ENCODE peak calls at places on chromosomes 2 and 18, in ten cellular contexts. One of them, this sample, is unnamed.
A peak's percentile ranks its signal among the peaks of the same experiment; 100 is the strongest.

GRCh38 chr2:460861-461260 is 173.0 kb upstream of the ALKAL2 start:
- DNase-seq in choroid plexus epithelial cell: peak; percentile 5
- DNase-seq in activated CD8-positive, alpha-beta memory T cell treated with anti-CD3 and anti-CD28 coated beads, Interleukin-2, amount 50 U/mL, for 48 hours: peak; percentile 53
- DNase-seq in dorsolateral prefrontal cortex: no peak
- DNase-seq in CD4-positive, alpha-beta T cell: no peak
- DNase-seq in aorta: no peak
- DNase-seq in stimulated activated CD8-positive, alpha-beta memory T cell treated with anti-CD3 and anti-CD28 coated beads, Interleukin-2, amount 100 ng/mL, for 1 hour: no peak
- DNase-seq in NB4: peak; percentile 84
- DNase-seq in HCT116: no peak
- DNase-seq in A172: peak; percentile 6
- DNase-seq in this sample: peak; percentile 33

GRCh38 chr2:20429528-20429927 is 17.3 kb upstream of the RHOB start:
- DNase-seq in choroid plexus epithelial cell: no peak
- DNase-seq in activated CD8-positive, alpha-beta memory T cell treated with anti-CD3 and anti-CD28 coated beads, Interleukin-2, amount 50 U/mL, for 48 hours: peak; percentile 20
- DNase-seq in dorsolateral prefrontal cortex: no peak
- DNase-seq in CD4-positive, alpha-beta T cell: no peak
- DNase-seq in aorta: peak; percentile 64
- DNase-seq in stimulated activated CD8-positive, alpha-beta memory T cell treated with anti-CD3 and anti-CD28 coated beads, Interleukin-2, amount 100 ng/mL, for 1 hour: no peak
- DNase-seq in NB4: no peak
- DNase-seq in HCT116: no peak
- DNase-seq in A172: no peak
- DNase-seq in this sample: no peak

GRCh38 chr2:106561803-106562202 is 74.6 kb downstream of the CD8B2 start:
- DNase-seq in choroid plexus epithelial cell: no peak
- DNase-seq in activated CD8-positive, alpha-beta memory T cell treated with anti-CD3 and anti-CD28 coated beads, Interleukin-2, amount 50 U/mL, for 48 hours: no peak
- DNase-seq in dorsolateral prefrontal cortex: no peak
- DNase-seq in CD4-positive, alpha-beta T cell: no peak
- DNase-seq in aorta: no peak
- DNase-seq in stimulated activated CD8-positive, alpha-beta memory T cell treated with anti-CD3 and anti-CD28 coated beads, Interleukin-2, amount 100 ng/mL, for 1 hour: no peak
- DNase-seq in NB4: no peak
- DNase-seq in HCT116: no peak
- DNase-seq in A172: no peak
- DNase-seq in this sample: no peak

GRCh38 chr2:156430978-156431358 is 5.2 kb upstream of the GPD2 start:
- DNase-seq in choroid plexus epithelial cell: peak; percentile 84
- DNase-seq in activated CD8-positive, alpha-beta memory T cell treated with anti-CD3 and anti-CD28 coated beads, Interleukin-2, amount 50 U/mL, for 48 hours: no peak
- DNase-seq in dorsolateral prefrontal cortex: no peak
- DNase-seq in CD4-positive, alpha-beta T cell: no peak
- DNase-seq in aorta: no peak
- DNase-seq in stimulated activated CD8-positive, alpha-beta memory T cell treated with anti-CD3 and anti-CD28 coated beads, Interleukin-2, amount 100 ng/mL, for 1 hour: no peak
- DNase-seq in NB4: peak; percentile 68
- DNase-seq in HCT116: no peak
- DNase-seq in A172: peak; percentile 66
- DNase-seq in this sample: peak; percentile 84

GRCh38 chr2:43068053-43068471 is 158.3 kb downstream of the ZFP36L2 start:
- DNase-seq in choroid plexus epithelial cell: no peak
- DNase-seq in activated CD8-positive, alpha-beta memory T cell treated with anti-CD3 and anti-CD28 coated beads, Interleukin-2, amount 50 U/mL, for 48 hours: no peak
- DNase-seq in dorsolateral prefrontal cortex: no peak
- DNase-seq in CD4-positive, alpha-beta T cell: no peak
- DNase-seq in aorta: peak; percentile 38
- DNase-seq in stimulated activated CD8-positive, alpha-beta memory T cell treated with anti-CD3 and anti-CD28 coated beads, Interleukin-2, amount 100 ng/mL, for 1 hour: no peak
- DNase-seq in NB4: no peak
- DNase-seq in HCT116: no peak
- DNase-seq in A172: no peak
- DNase-seq in this sample: no peak

GRCh38 chr2:120108049-120108448 is 95.2 kb downstream of the EPB41L5 start:
- DNase-seq in choroid plexus epithelial cell: peak; percentile 85
- DNase-seq in activated CD8-positive, alpha-beta memory T cell treated with anti-CD3 and anti-CD28 coated beads, Interleukin-2, amount 50 U/mL, for 48 hours: no peak
- DNase-seq in dorsolateral prefrontal cortex: no peak
- DNase-seq in CD4-positive, alpha-beta T cell: no peak
- DNase-seq in aorta: no peak
- DNase-seq in stimulated activated CD8-positive, alpha-beta memory T cell treated with anti-CD3 and anti-CD28 coated beads, Interleukin-2, amount 100 ng/mL, for 1 hour: no peak
- DNase-seq in NB4: no peak
- DNase-seq in HCT116: no peak
- DNase-seq in A172: peak; percentile 49
- DNase-seq in this sample: peak; percentile 12

GRCh38 chr2:239944706-239945551 is 80.2 kb downstream of the NDUFA10 start:
- DNase-seq in choroid plexus epithelial cell: peak; percentile 48
- DNase-seq in activated CD8-positive, alpha-beta memory T cell treated with anti-CD3 and anti-CD28 coated beads, Interleukin-2, amount 50 U/mL, for 48 hours: peak; percentile 63
- DNase-seq in dorsolateral prefrontal cortex: peak; percentile 53
- DNase-seq in CD4-positive, alpha-beta T cell: peak; percentile 47
- DNase-seq in aorta: peak; percentile 80
- DNase-seq in stimulated activated CD8-positive, alpha-beta memory T cell treated with anti-CD3 and anti-CD28 coated beads, Interleukin-2, amount 100 ng/mL, for 1 hour: no peak
- DNase-seq in NB4: peak; percentile 97
- DNase-seq in HCT116: no peak
- DNase-seq in A172: no peak
- DNase-seq in this sample: no peak

GRCh38 chr2:62831729-62832128 is 126.2 kb downstream of the EHBP1 start:
- DNase-seq in choroid plexus epithelial cell: no peak
- DNase-seq in activated CD8-positive, alpha-beta memory T cell treated with anti-CD3 and anti-CD28 coated beads, Interleukin-2, amount 50 U/mL, for 48 hours: no peak
- DNase-seq in dorsolateral prefrontal cortex: no peak
- DNase-seq in CD4-positive, alpha-beta T cell: no peak
- DNase-seq in aorta: no peak
- DNase-seq in stimulated activated CD8-positive, alpha-beta memory T cell treated with anti-CD3 and anti-CD28 coated beads, Interleukin-2, amount 100 ng/mL, for 1 hour: no peak
- DNase-seq in NB4: no peak
- DNase-seq in HCT116: no peak
- DNase-seq in A172: no peak
- DNase-seq in this sample: no peak

GRCh38 chr18:61738042-61738441 is 154.8 kb downstream of the RNF152 start:
- DNase-seq in choroid plexus epithelial cell: peak; percentile 78
- DNase-seq in activated CD8-positive, alpha-beta memory T cell treated with anti-CD3 and anti-CD28 coated beads, Interleukin-2, amount 50 U/mL, for 48 hours: no peak
- DNase-seq in dorsolateral prefrontal cortex: no peak
- DNase-seq in CD4-positive, alpha-beta T cell: no peak
- DNase-seq in aorta: no peak
- DNase-seq in stimulated activated CD8-positive, alpha-beta memory T cell treated with anti-CD3 and anti-CD28 coated beads, Interleukin-2, amount 100 ng/mL, for 1 hour: no peak
- DNase-seq in NB4: no peak
- DNase-seq in HCT116: no peak
- DNase-seq in A172: no peak
- DNase-seq in this sample: no peak

GRCh38 chr2:191421950-191422349 is 176.7 kb downstream of the MYO1B start:
- DNase-seq in choroid plexus epithelial cell: no peak
- DNase-seq in activated CD8-positive, alpha-beta memory T cell treated with anti-CD3 and anti-CD28 coated beads, Interleukin-2, amount 50 U/mL, for 48 hours: no peak
- DNase-seq in dorsolateral prefrontal cortex: no peak
- DNase-seq in CD4-positive, alpha-beta T cell: no peak
- DNase-seq in aorta: no peak
- DNase-seq in stimulated activated CD8-positive, alpha-beta memory T cell treated with anti-CD3 and anti-CD28 coated beads, Interleukin-2, amount 100 ng/mL, for 1 hour: no peak
- DNase-seq in NB4: no peak
- DNase-seq in HCT116: no peak
- DNase-seq in A172: no peak
- DNase-seq in this sample: no peak

GRCh38 chr2:240570531-240571313 is 2.4 kb downstream of the RNPEPL1 start:
- DNase-seq in choroid plexus epithelial cell: no peak
- DNase-seq in activated CD8-positive, alpha-beta memory T cell treated with anti-CD3 and anti-CD28 coated beads, Interleukin-2, amount 50 U/mL, for 48 hours: no peak
- DNase-seq in dorsolateral prefrontal cortex: peak; percentile 35
- DNase-seq in CD4-positive, alpha-beta T cell: peak; percentile 31
- DNase-seq in aorta: peak; percentile 36
- DNase-seq in stimulated activated CD8-positive, alpha-beta memory T cell treated with anti-CD3 and anti-CD28 coated beads, Interleukin-2, amount 100 ng/mL, for 1 hour: no peak
- DNase-seq in NB4: no peak
- DNase-seq in HCT116: no peak
- DNase-seq in A172: no peak
- DNase-seq in this sample: no peak

GRCh38 chr2:98433363-98433964 is 11.2 kb upstream of the INPP4A start:
- DNase-seq in choroid plexus epithelial cell: no peak
- DNase-seq in activated CD8-positive, alpha-beta memory T cell treated with anti-CD3 and anti-CD28 coated beads, Interleukin-2, amount 50 U/mL, for 48 hours: no peak
- DNase-seq in dorsolateral prefrontal cortex: no peak
- DNase-seq in CD4-positive, alpha-beta T cell: no peak
- DNase-seq in aorta: no peak
- DNase-seq in stimulated activated CD8-positive, alpha-beta memory T cell treated with anti-CD3 and anti-CD28 coated beads, Interleukin-2, amount 100 ng/mL, for 1 hour: no peak
- DNase-seq in NB4: no peak
- DNase-seq in HCT116: no peak
- DNase-seq in A172: no peak
- DNase-seq in this sample: no peak

GRCh38 chr2:229417176-229417575 is 146.1 kb upstream of the PID1 start:
- DNase-seq in choroid plexus epithelial cell: no peak
- DNase-seq in activated CD8-positive, alpha-beta memory T cell treated with anti-CD3 and anti-CD28 coated beads, Interleukin-2, amount 50 U/mL, for 48 hours: no peak
- DNase-seq in dorsolateral prefrontal cortex: no peak
- DNase-seq in CD4-positive, alpha-beta T cell: no peak
- DNase-seq in aorta: peak; percentile 50
- DNase-seq in stimulated activated CD8-positive, alpha-beta memory T cell treated with anti-CD3 and anti-CD28 coated beads, Interleukin-2, amount 100 ng/mL, for 1 hour: no peak
- DNase-seq in NB4: no peak
- DNase-seq in HCT116: no peak
- DNase-seq in A172: no peak
- DNase-seq in this sample: no peak

GRCh38 chr2:30272761-30273573 is 41.6 kb downstream of the LBH start:
- DNase-seq in choroid plexus epithelial cell: peak; percentile 58
- DNase-seq in activated CD8-positive, alpha-beta memory T cell treated with anti-CD3 and anti-CD28 coated beads, Interleukin-2, amount 50 U/mL, for 48 hours: no peak
- DNase-seq in dorsolateral prefrontal cortex: no peak
- DNase-seq in CD4-positive, alpha-beta T cell: no peak
- DNase-seq in aorta: peak; percentile 60
- DNase-seq in stimulated activated CD8-positive, alpha-beta memory T cell treated with anti-CD3 and anti-CD28 coated beads, Interleukin-2, amount 100 ng/mL, for 1 hour: no peak
- DNase-seq in NB4: no peak
- DNase-seq in HCT116: no peak
- DNase-seq in A172: peak; percentile 96
- DNase-seq in this sample: peak; percentile 79

GRCh38 chr2:190507135-190507534 is 27.4 kb downstream of the NEMP2 start:
- DNase-seq in choroid plexus epithelial cell: peak; percentile 14
- DNase-seq in activated CD8-positive, alpha-beta memory T cell treated with anti-CD3 and anti-CD28 coated beads, Interleukin-2, amount 50 U/mL, for 48 hours: no peak
- DNase-seq in dorsolateral prefrontal cortex: no peak
- DNase-seq in CD4-positive, alpha-beta T cell: no peak
- DNase-seq in aorta: no peak
- DNase-seq in stimulated activated CD8-positive, alpha-beta memory T cell treated with anti-CD3 and anti-CD28 coated beads, Interleukin-2, amount 100 ng/mL, for 1 hour: no peak
- DNase-seq in NB4: no peak
- DNase-seq in HCT116: no peak
- DNase-seq in A172: no peak
- DNase-seq in this sample: no peak

GRCh38 chr2:6080837-6081541 is 388.8 kb downstream of the SOX11 start:
- DNase-seq in choroid plexus epithelial cell: no peak
- DNase-seq in activated CD8-positive, alpha-beta memory T cell treated with anti-CD3 and anti-CD28 coated beads, Interleukin-2, amount 50 U/mL, for 48 hours: no peak
- DNase-seq in dorsolateral prefrontal cortex: peak; percentile 51
- DNase-seq in CD4-positive, alpha-beta T cell: no peak
- DNase-seq in aorta: no peak
- DNase-seq in stimulated activated CD8-positive, alpha-beta memory T cell treated with anti-CD3 and anti-CD28 coated beads, Interleukin-2, amount 100 ng/mL, for 1 hour: no peak
- DNase-seq in NB4: no peak
- DNase-seq in HCT116: no peak
- DNase-seq in A172: no peak
- DNase-seq in this sample: no peak

GRCh38 chr2:40584432-40584831 is 132.5 kb upstream of the SLC8A1 start:
- DNase-seq in choroid plexus epithelial cell: no peak
- DNase-seq in activated CD8-positive, alpha-beta memory T cell treated with anti-CD3 and anti-CD28 coated beads, Interleukin-2, amount 50 U/mL, for 48 hours: no peak
- DNase-seq in dorsolateral prefrontal cortex: no peak
- DNase-seq in CD4-positive, alpha-beta T cell: no peak
- DNase-seq in aorta: no peak
- DNase-seq in stimulated activated CD8-positive, alpha-beta memory T cell treated with anti-CD3 and anti-CD28 coated beads, Interleukin-2, amount 100 ng/mL, for 1 hour: no peak
- DNase-seq in NB4: no peak
- DNase-seq in HCT116: no peak
- DNase-seq in A172: peak; percentile 2
- DNase-seq in this sample: no peak

GRCh38 chr2:120228503-120228902 is 5.3 kb upstream of the TMEM185B start:
- DNase-seq in choroid plexus epithelial cell: no peak
- DNase-seq in activated CD8-positive, alpha-beta memory T cell treated with anti-CD3 and anti-CD28 coated beads, Interleukin-2, amount 50 U/mL, for 48 hours: no peak
- DNase-seq in dorsolateral prefrontal cortex: peak; percentile 11
- DNase-seq in CD4-positive, alpha-beta T cell: peak; percentile 22
- DNase-seq in aorta: peak; percentile 16
- DNase-seq in stimulated activated CD8-positive, alpha-beta memory T cell treated with anti-CD3 and anti-CD28 coated beads, Interleukin-2, amount 100 ng/mL, for 1 hour: no peak
- DNase-seq in NB4: no peak
- DNase-seq in HCT116: no peak
- DNase-seq in A172: no peak
- DNase-seq in this sample: no peak

GRCh38 chr2:55581875-55582547 is 35.4 kb downstream of the PPP4R3B start:
- DNase-seq in choroid plexus epithelial cell: no peak
- DNase-seq in activated CD8-positive, alpha-beta memory T cell treated with anti-CD3 and anti-CD28 coated beads, Interleukin-2, amount 50 U/mL, for 48 hours: no peak
- DNase-seq in dorsolateral prefrontal cortex: no peak
- DNase-seq in CD4-positive, alpha-beta T cell: no peak
- DNase-seq in aorta: no peak
- DNase-seq in stimulated activated CD8-positive, alpha-beta memory T cell treated with anti-CD3 and anti-CD28 coated beads, Interleukin-2, amount 100 ng/mL, for 1 hour: no peak
- DNase-seq in NB4: no peak
- DNase-seq in HCT116: no peak
- DNase-seq in A172: peak; percentile 73
- DNase-seq in this sample: peak; percentile 32

GRCh38 chr18:70221911-70222278 is 16.4 kb upstream of the RTTN start:
- DNase-seq in choroid plexus epithelial cell: no peak
- DNase-seq in activated CD8-positive, alpha-beta memory T cell treated with anti-CD3 and anti-CD28 coated beads, Interleukin-2, amount 50 U/mL, for 48 hours: no peak
- DNase-seq in dorsolateral prefrontal cortex: no peak
- DNase-seq in CD4-positive, alpha-beta T cell: no peak
- DNase-seq in aorta: no peak
- DNase-seq in stimulated activated CD8-positive, alpha-beta memory T cell treated with anti-CD3 and anti-CD28 coated beads, Interleukin-2, amount 100 ng/mL, for 1 hour: no peak
- DNase-seq in NB4: no peak
- DNase-seq in HCT116: no peak
- DNase-seq in A172: no peak
- DNase-seq in this sample: no peak

GRCh38 chr2:230564805-230565779 is 147.6 kb upstream of the CAB39 start:
- DNase-seq in choroid plexus epithelial cell: peak; percentile 68
- DNase-seq in activated CD8-positive, alpha-beta memory T cell treated with anti-CD3 and anti-CD28 coated beads, Interleukin-2, amount 50 U/mL, for 48 hours: no peak
- DNase-seq in dorsolateral prefrontal cortex: no peak
- DNase-seq in CD4-positive, alpha-beta T cell: no peak
- DNase-seq in aorta: no peak
- DNase-seq in stimulated activated CD8-positive, alpha-beta memory T cell treated with anti-CD3 and anti-CD28 coated beads, Interleukin-2, amount 100 ng/mL, for 1 hour: no peak
- DNase-seq in NB4: peak; percentile 71
- DNase-seq in HCT116: no peak
- DNase-seq in A172: peak; percentile 35
- DNase-seq in this sample: peak; percentile 34

GRCh38 chr18:22282311-22283235 is 113.2 kb downstream of the GATA6 start:
- DNase-seq in choroid plexus epithelial cell: peak; percentile 98
- DNase-seq in activated CD8-positive, alpha-beta memory T cell treated with anti-CD3 and anti-CD28 coated beads, Interleukin-2, amount 50 U/mL, for 48 hours: peak; percentile 53
- DNase-seq in dorsolateral prefrontal cortex: no peak
- DNase-seq in CD4-positive, alpha-beta T cell: no peak
- DNase-seq in aorta: no peak
- DNase-seq in stimulated activated CD8-positive, alpha-beta memory T cell treated with anti-CD3 and anti-CD28 coated beads, Interleukin-2, amount 100 ng/mL, for 1 hour: peak; percentile 3
- DNase-seq in NB4: peak; percentile 87
- DNase-seq in HCT116: peak; percentile 63
- DNase-seq in A172: peak; percentile 92
- DNase-seq in this sample: peak; percentile 95

GRCh38 chr18:44736664-44737063 is 56.0 kb downstream of the SETBP1 start:
- DNase-seq in choroid plexus epithelial cell: no peak
- DNase-seq in activated CD8-positive, alpha-beta memory T cell treated with anti-CD3 and anti-CD28 coated beads, Interleukin-2, amount 50 U/mL, for 48 hours: no peak
- DNase-seq in dorsolateral prefrontal cortex: no peak
- DNase-seq in CD4-positive, alpha-beta T cell: no peak
- DNase-seq in aorta: no peak
- DNase-seq in stimulated activated CD8-positive, alpha-beta memory T cell treated with anti-CD3 and anti-CD28 coated beads, Interleukin-2, amount 100 ng/mL, for 1 hour: no peak
- DNase-seq in NB4: no peak
- DNase-seq in HCT116: no peak
- DNase-seq in A172: no peak
- DNase-seq in this sample: no peak

GRCh38 chr2:224612581-224612980 is 27.4 kb upstream of the CUL3 start:
- DNase-seq in choroid plexus epithelial cell: no peak
- DNase-seq in activated CD8-positive, alpha-beta memory T cell treated with anti-CD3 and anti-CD28 coated beads, Interleukin-2, amount 50 U/mL, for 48 hours: no peak
- DNase-seq in dorsolateral prefrontal cortex: no peak
- DNase-seq in CD4-positive, alpha-beta T cell: no peak
- DNase-seq in aorta: no peak
- DNase-seq in stimulated activated CD8-positive, alpha-beta memory T cell treated with anti-CD3 and anti-CD28 coated beads, Interleukin-2, amount 100 ng/mL, for 1 hour: no peak
- DNase-seq in NB4: no peak
- DNase-seq in HCT116: no peak
- DNase-seq in A172: no peak
- DNase-seq in this sample: no peak

GRCh38 chr18:48133675-48134251 is 203.3 kb upstream of the SMAD2 start:
- DNase-seq in choroid plexus epithelial cell: peak; percentile 12
- DNase-seq in activated CD8-positive, alpha-beta memory T cell treated with anti-CD3 and anti-CD28 coated beads, Interleukin-2, amount 50 U/mL, for 48 hours: no peak
- DNase-seq in dorsolateral prefrontal cortex: no peak
- DNase-seq in CD4-positive, alpha-beta T cell: no peak
- DNase-seq in aorta: no peak
- DNase-seq in stimulated activated CD8-positive, alpha-beta memory T cell treated with anti-CD3 and anti-CD28 coated beads, Interleukin-2, amount 100 ng/mL, for 1 hour: no peak
- DNase-seq in NB4: no peak
- DNase-seq in HCT116: no peak
- DNase-seq in A172: peak; percentile 16
- DNase-seq in this sample: peak; percentile 56

GRCh38 chr18:36419913-36420531 is 122.5 kb downstream of the FHOD3 start:
- DNase-seq in choroid plexus epithelial cell: no peak
- DNase-seq in activated CD8-positive, alpha-beta memory T cell treated with anti-CD3 and anti-CD28 coated beads, Interleukin-2, amount 50 U/mL, for 48 hours: no peak
- DNase-seq in dorsolateral prefrontal cortex: no peak
- DNase-seq in CD4-positive, alpha-beta T cell: no peak
- DNase-seq in aorta: no peak
- DNase-seq in stimulated activated CD8-positive, alpha-beta memory T cell treated with anti-CD3 and anti-CD28 coated beads, Interleukin-2, amount 100 ng/mL, for 1 hour: no peak
- DNase-seq in NB4: peak; percentile 27
- DNase-seq in HCT116: peak; percentile 60
- DNase-seq in A172: peak; percentile 99
- DNase-seq in this sample: peak; percentile 67

GRCh38 chr18:35289293-35290069 is 548 bp downstream of the ZSCAN30 start:
- DNase-seq in choroid plexus epithelial cell: no peak
- DNase-seq in activated CD8-positive, alpha-beta memory T cell treated with anti-CD3 and anti-CD28 coated beads, Interleukin-2, amount 50 U/mL, for 48 hours: peak; percentile 63
- DNase-seq in dorsolateral prefrontal cortex: no peak
- DNase-seq in CD4-positive, alpha-beta T cell: no peak
- DNase-seq in aorta: no peak
- DNase-seq in stimulated activated CD8-positive, alpha-beta memory T cell treated with anti-CD3 and anti-CD28 coated beads, Interleukin-2, amount 100 ng/mL, for 1 hour: no peak
- DNase-seq in NB4: peak; percentile 25
- DNase-seq in HCT116: no peak
- DNase-seq in A172: no peak
- DNase-seq in this sample: no peak

GRCh38 chr2:31335921-31336570 is 78.5 kb downstream of the XDH start:
- DNase-seq in choroid plexus epithelial cell: peak; percentile 72
- DNase-seq in activated CD8-positive, alpha-beta memory T cell treated with anti-CD3 and anti-CD28 coated beads, Interleukin-2, amount 50 U/mL, for 48 hours: no peak
- DNase-seq in dorsolateral prefrontal cortex: no peak
- DNase-seq in CD4-positive, alpha-beta T cell: no peak
- DNase-seq in aorta: peak; percentile 70
- DNase-seq in stimulated activated CD8-positive, alpha-beta memory T cell treated with anti-CD3 and anti-CD28 coated beads, Interleukin-2, amount 100 ng/mL, for 1 hour: no peak
- DNase-seq in NB4: no peak
- DNase-seq in HCT116: no peak
- DNase-seq in A172: peak; percentile 30
- DNase-seq in this sample: peak; percentile 29

This sample was measured in H4.